ENCODE peak calls at places on chromosomes 3 and 15, in five cellular contexts. One of them, this sample, is unnamed.

GRCh38 chr3:128559486-128560225 is 66.7 kb upstream of the GATA2 start:
- DNase-seq in PC-3: peak; percentile 71
- DNase-seq in fibroblast of the aortic adventitia: no peak
- DNase-seq in left ventricle myocardium inferior: no peak
- DNase-seq in colonic mucosa: no peak
- DNase-seq in this sample: no peak

GRCh38 chr3:60188803-60189202 is 1062.4 kb downstream of the FHIT start:
- DNase-seq in PC-3: no peak
- DNase-seq in fibroblast of the aortic adventitia: no peak
- DNase-seq in left ventricle myocardium inferior: no peak
- DNase-seq in colonic mucosa: no peak
- DNase-seq in this sample: no peak

GRCh38 chr3:77411334-77411733 is 371.4 kb downstream of the ROBO2 start:
- DNase-seq in PC-3: no peak
- DNase-seq in fibroblast of the aortic adventitia: no peak
- DNase-seq in left ventricle myocardium inferior: no peak
- DNase-seq in colonic mucosa: no peak
- DNase-seq in this sample: no peak

GRCh38 chr3:197793246-197793645 is 2.2 kb downstream of the LRCH3 start:
- DNase-seq in PC-3: peak; percentile 54
- DNase-seq in fibroblast of the aortic adventitia: peak; percentile 40
- DNase-seq in left ventricle myocardium inferior: no peak
- DNase-seq in colonic mucosa: no peak
- DNase-seq in this sample: no peak

GRCh38 chr3:42544492-42545283 is 37.1 kb downstream of the SEC22C start:
- DNase-seq in PC-3: peak; percentile 72
- DNase-seq in fibroblast of the aortic adventitia: no peak
- DNase-seq in left ventricle myocardium inferior: peak; percentile 44
- DNase-seq in colonic mucosa: peak; percentile 70
- DNase-seq in this sample: no peak

GRCh38 chr3:170528731-170529130 is 57.1 kb downstream of the SLC7A14 start:
- DNase-seq in PC-3: no peak
- DNase-seq in fibroblast of the aortic adventitia: no peak
- DNase-seq in left ventricle myocardium inferior: no peak
- DNase-seq in colonic mucosa: no peak
- DNase-seq in this sample: no peak

GRCh38 chr3:183381673-183382072 is 46.7 kb downstream of the MCF2L2 start:
- DNase-seq in PC-3: no peak
- DNase-seq in fibroblast of the aortic adventitia: no peak
- DNase-seq in left ventricle myocardium inferior: no peak
- DNase-seq in colonic mucosa: no peak
- DNase-seq in this sample: no peak

GRCh38 chr3:79183496-79183895 is 584.3 kb downstream of the ROBO1 start:
- DNase-seq in PC-3: no peak
- DNase-seq in fibroblast of the aortic adventitia: no peak
- DNase-seq in left ventricle myocardium inferior: no peak
- DNase-seq in colonic mucosa: no peak
- DNase-seq in this sample: no peak

GRCh38 chr3:193909387-193909786 is 226.6 kb upstream of the HES1 start:
- DNase-seq in PC-3: no peak
- DNase-seq in fibroblast of the aortic adventitia: no peak
- DNase-seq in left ventricle myocardium inferior: no peak
- DNase-seq in colonic mucosa: no peak
- DNase-seq in this sample: no peak

GRCh38 chr3:152477422-152477821 is 208.7 kb downstream of the MBNL1 start:
- DNase-seq in PC-3: no peak
- DNase-seq in fibroblast of the aortic adventitia: peak; percentile 51
- DNase-seq in left ventricle myocardium inferior: no peak
- DNase-seq in colonic mucosa: no peak
- DNase-seq in this sample: no peak

GRCh38 chr3:182722938-182723337 is 70.4 kb upstream of the ATP11B start:
- DNase-seq in PC-3: no peak
- DNase-seq in fibroblast of the aortic adventitia: no peak
- DNase-seq in left ventricle myocardium inferior: no peak
- DNase-seq in colonic mucosa: no peak
- DNase-seq in this sample: no peak

GRCh38 chr3:47954562-47954961 is 61.7 kb downstream of the MAP4 start:
- DNase-seq in PC-3: no peak
- DNase-seq in fibroblast of the aortic adventitia: peak; percentile 52
- DNase-seq in left ventricle myocardium inferior: no peak
- DNase-seq in colonic mucosa: no peak
- DNase-seq in this sample: no peak

GRCh38 chr15:83514584-83514983 is 67.4 kb downstream of the SH3GL3 start:
- DNase-seq in PC-3: no peak
- DNase-seq in fibroblast of the aortic adventitia: no peak
- DNase-seq in left ventricle myocardium inferior: no peak
- DNase-seq in colonic mucosa: no peak
- DNase-seq in this sample: no peak

GRCh38 chr3:128469128-128469527 is 2.4 kb upstream of the DNAJB8 start:
- DNase-seq in PC-3: no peak
- DNase-seq in fibroblast of the aortic adventitia: no peak
- DNase-seq in left ventricle myocardium inferior: no peak
- DNase-seq in colonic mucosa: no peak
- DNase-seq in this sample: no peak

GRCh38 chr3:184663756-184664155 is 48.1 kb downstream of the MAGEF1 start:
- DNase-seq in PC-3: no peak
- DNase-seq in fibroblast of the aortic adventitia: no peak
- DNase-seq in left ventricle myocardium inferior: no peak
- DNase-seq in colonic mucosa: no peak
- DNase-seq in this sample: no peak

DNA sequence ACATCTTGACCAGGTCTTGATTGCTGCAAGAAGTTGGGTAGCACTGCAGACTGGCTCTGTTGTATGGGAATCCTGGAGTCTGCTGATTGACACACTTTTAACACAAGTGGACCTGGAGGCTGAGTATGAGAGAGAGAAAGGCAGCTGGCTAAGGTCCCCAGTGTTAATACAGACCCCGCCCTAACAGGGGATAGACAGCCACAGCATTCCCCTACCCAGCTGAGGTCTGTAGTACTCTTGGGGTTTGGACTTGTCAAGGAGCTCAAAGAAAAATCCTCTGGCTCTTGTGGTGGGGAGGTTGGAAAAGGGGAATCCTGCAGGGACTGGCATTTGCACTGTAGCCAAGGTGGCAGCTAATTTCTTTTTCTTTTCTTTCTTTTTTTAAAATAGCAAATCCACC is 192.7 kb downstream of the ZNF621 start:
- DNase-seq in PC-3: no peak
- DNase-seq in fibroblast of the aortic adventitia: no peak
- DNase-seq in left ventricle myocardium inferior: no peak
- DNase-seq in colonic mucosa: no peak
- DNase-seq in this sample: no peak
- TF ChIP-seq CTCF in PC-3: no peak
- TF ChIP-seq CTCF in fibroblast of the aortic adventitia: no peak
- TF ChIP-seq CTCF in left ventricle myocardium inferior: no peak
- TF ChIP-seq CTCF in colonic mucosa: no peak
- TF ChIP-seq CTCF in this sample: no peak

DNA sequence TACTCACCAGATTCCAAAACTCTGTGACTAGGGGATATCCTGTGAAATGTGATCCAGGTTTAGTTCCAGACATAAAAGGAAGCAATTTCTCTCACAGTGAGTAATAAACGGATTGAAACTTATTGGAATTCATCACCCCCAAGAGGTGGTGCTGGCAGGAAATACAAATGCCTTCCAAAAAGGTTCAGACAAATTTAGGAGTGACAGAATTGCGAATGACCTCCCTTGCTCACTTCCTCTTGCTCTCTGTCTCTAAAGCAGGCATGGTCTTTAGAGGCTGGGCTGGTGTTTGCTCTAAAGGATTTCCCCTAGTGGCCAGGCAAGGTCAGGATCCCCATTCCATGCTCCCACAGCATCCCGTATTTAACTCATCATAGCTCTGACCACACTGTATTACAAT is 449.4 kb upstream of the PPP2R3A start:
- DNase-seq in PC-3: peak; percentile 19
- DNase-seq in fibroblast of the aortic adventitia: no peak
- DNase-seq in left ventricle myocardium inferior: no peak
- DNase-seq in colonic mucosa: no peak
- DNase-seq in this sample: no peak
- TF ChIP-seq CTCF in PC-3: peak; percentile 29
- TF ChIP-seq CTCF in fibroblast of the aortic adventitia: peak; percentile 45
- TF ChIP-seq CTCF in left ventricle myocardium inferior: no peak
- TF ChIP-seq CTCF in colonic mucosa: no peak
- TF ChIP-seq CTCF in this sample: no peak

GRCh38 chr3:46854543-46854942 is 8.7 kb downstream of the MYL3 start:
- DNase-seq in PC-3: no peak
- DNase-seq in fibroblast of the aortic adventitia: no peak
- DNase-seq in left ventricle myocardium inferior: no peak
- DNase-seq in colonic mucosa: no peak
- DNase-seq in this sample: no peak
- TF ChIP-seq CTCF in PC-3: no peak
- TF ChIP-seq CTCF in fibroblast of the aortic adventitia: no peak
- TF ChIP-seq CTCF in left ventricle myocardium inferior: no peak
- TF ChIP-seq CTCF in colonic mucosa: no peak
- TF ChIP-seq CTCF in this sample: no peak

DNA sequence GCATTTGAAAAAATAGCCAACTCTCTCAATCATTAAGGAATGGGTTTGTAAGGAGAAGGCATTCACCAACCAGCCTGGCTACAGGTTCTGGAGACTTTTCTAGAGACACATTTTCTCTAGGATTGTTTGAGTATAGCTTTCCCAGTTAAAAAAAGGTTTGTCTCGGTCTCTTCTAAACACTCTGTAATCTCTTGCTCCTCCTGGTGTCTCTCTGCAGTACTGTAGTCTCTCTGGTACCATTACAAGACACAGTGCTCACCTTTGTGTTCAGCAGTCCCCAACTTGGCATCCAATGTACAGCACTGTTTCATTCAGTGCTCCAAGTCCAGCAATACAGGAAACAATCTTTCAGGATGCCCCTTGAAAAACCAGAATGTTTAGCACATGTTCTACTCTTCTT is 534.4 kb downstream of the ZNF385D start:
- DNase-seq in PC-3: peak; percentile 43
- DNase-seq in fibroblast of the aortic adventitia: peak; percentile 28
- DNase-seq in left ventricle myocardium inferior: no peak
- DNase-seq in colonic mucosa: no peak
- DNase-seq in this sample: no peak
- TF ChIP-seq CTCF in PC-3: peak; percentile 58
- TF ChIP-seq CTCF in fibroblast of the aortic adventitia: peak; percentile 57
- TF ChIP-seq CTCF in left ventricle myocardium inferior: peak; percentile 20
- TF ChIP-seq CTCF in colonic mucosa: no peak
- TF ChIP-seq CTCF in this sample: no peak

GRCh38 chr3:30263921-30264313 is 342.5 kb upstream of the TGFBR2 start:
- DNase-seq in PC-3: no peak
- DNase-seq in fibroblast of the aortic adventitia: no peak
- DNase-seq in left ventricle myocardium inferior: no peak
- DNase-seq in colonic mucosa: no peak
- DNase-seq in this sample: no peak
- TF ChIP-seq CTCF in PC-3: peak; percentile 40
- TF ChIP-seq CTCF in fibroblast of the aortic adventitia: no peak
- TF ChIP-seq CTCF in left ventricle myocardium inferior: no peak
- TF ChIP-seq CTCF in colonic mucosa: no peak
- TF ChIP-seq CTCF in this sample: no peak

GRCh38 chr3:24072193-24072592 is 127.1 kb downstream of the NR1D2 start:
- DNase-seq in PC-3: no peak
- DNase-seq in fibroblast of the aortic adventitia: no peak
- DNase-seq in left ventricle myocardium inferior: no peak
- DNase-seq in colonic mucosa: no peak
- DNase-seq in this sample: no peak

GRCh38 chr3:24067483-24067882 is 122.4 kb downstream of the NR1D2 start:
- DNase-seq in PC-3: no peak
- DNase-seq in fibroblast of the aortic adventitia: peak; percentile 22
- DNase-seq in left ventricle myocardium inferior: no peak
- DNase-seq in colonic mucosa: no peak
- DNase-seq in this sample: no peak

GRCh38 chr3:24069045-24069444 is 124.0 kb downstream of the NR1D2 start:
- DNase-seq in PC-3: peak; percentile 42
- DNase-seq in fibroblast of the aortic adventitia: no peak
- DNase-seq in left ventricle myocardium inferior: no peak
- DNase-seq in colonic mucosa: no peak
- DNase-seq in this sample: no peak
- TF ChIP-seq CTCF in PC-3: peak; percentile 62
- TF ChIP-seq CTCF in fibroblast of the aortic adventitia: no peak
- TF ChIP-seq CTCF in left ventricle myocardium inferior: peak; percentile 53
- TF ChIP-seq CTCF in colonic mucosa: no peak
- TF ChIP-seq CTCF in this sample: no peak

GRCh38 chr15:66080791-66081475 is 172.6 kb downstream of the MEGF11 start:
- DNase-seq in PC-3: no peak
- DNase-seq in fibroblast of the aortic adventitia: peak; percentile 58
- DNase-seq in left ventricle myocardium inferior: no peak
- DNase-seq in colonic mucosa: peak; percentile 50
- DNase-seq in this sample: no peak
- TF ChIP-seq CTCF in PC-3: peak; percentile 11
- TF ChIP-seq CTCF in fibroblast of the aortic adventitia: no peak
- TF ChIP-seq CTCF in left ventricle myocardium inferior: peak; percentile 8
- TF ChIP-seq CTCF in colonic mucosa: peak; percentile 20
- TF ChIP-seq CTCF in this sample: no peak

This sample was measured in omental fat pad.